ENCODE peak calls at places on chromosomes 4 and X, in six cellular contexts. Q is ovary; A is CD8-positive, alpha-beta T cell; S is Peyer's patch; Y is OCI-LY7; E is mesenchymal stem cell. D is an unnamed sample. For H3K4me1, the result is how much of the 10 kb centered on the place peaks cover.

GRCh38 chr4:24565054-24565453 is 19.3 kb downstream of the DHX15 start:
- DNase-seq in Q (no peak), A (no peak), S (no peak), Y (no peak), E (peak), D (no peak)

GRCh38 chrX:45775462-45775861 is 574.8 kb upstream of the DIPK2B start:
- DNase-seq in Q (no peak), A (no peak), S (no peak), Y (no peak), E (peak), D (peak)

GRCh38 chr4:185796176-185796575 is 15.8 kb downstream of the SORBS2 start:
- DNase-seq in Q (no peak), A (no peak), S (no peak), Y (no peak), E (no peak), D (peak)

GRCh38 chrX:155768036-155768769 is 112.9 kb upstream of the VAMP7 start:
- DNase-seq in Q (peak), A (no peak), S (no peak), Y (no peak), E (peak), D (peak)

GRCh38 chrX:44314259-44314734 is 29.2 kb downstream of the EFHC2 start:
- DNase-seq in Q (no peak), A (no peak), S (no peak), Y (no peak), E (peak), D (peak)

GRCh38 chrX:23840674-23841073 is 57.7 kb downstream of the SAT1 start:
- DNase-seq in Q (no peak), A (no peak), S (no peak), Y (no peak), E (no peak), D (no peak)

GRCh38 chrX:9317174-9317573 is 147.7 kb upstream of the TBL1X start:
- DNase-seq in Q (no peak), A (no peak), S (no peak), Y (no peak), E (no peak), D (no peak)

GRCh38 chr4:80393246-80393969 is 57.9 kb downstream of the CFAP299 start:
- DNase-seq in Q (no peak), A (no peak), S (no peak), Y (no peak), E (peak), D (peak)

GRCh38 chrX:81174286-81174685 is 27.4 kb downstream of the HMGN5 start:
- DNase-seq in Q (no peak), A (no peak), S (no peak), Y (peak), E (peak), D (peak)

GRCh38 chr4:141851246-141851891 is 215.0 kb downstream of the IL15 start:
- DNase-seq in Q (no peak), A (no peak), S (no peak), Y (no peak), E (no peak), D (peak)

GRCh38 chr4:10066704-10067651 is 45.7 kb upstream of the SLC2A9 start:
- DNase-seq in Q (no peak), A (peak), S (no peak), Y (no peak), E (no peak), D (no peak)

GRCh38 chr4:188403272-188403671 is 264.0 kb downstream of the TRIML1 start:
- DNase-seq in Q (no peak), A (no peak), S (no peak), Y (no peak), E (no peak), D (no peak)

GRCh38 chr4:6854098-6854744 is 55.4 kb upstream of the TBC1D14 start:
- DNase-seq in Q (no peak), A (no peak), S (no peak), Y (no peak), E (no peak), D (no peak)

GRCh38 chr4:54657194-54657555 is 582 bp upstream of the KIT start:
- DNase-seq in Q (peak), A (no peak), S (no peak), Y (no peak), E (no peak), D (no peak)

GRCh38 chr4:187218705-187219245 is 495.1 kb upstream of the FAT1 start:
- DNase-seq in Q (no peak), A (no peak), S (no peak), Y (no peak), E (no peak), D (peak)

GRCh38 chr4:9962611-9963314 is 58.5 kb downstream of the SLC2A9 start:
- DNase-seq in Q (no peak), A (no peak), S (no peak), Y (no peak), E (no peak), D (no peak)

GRCh38 chrX:136662104-136662503 is 14.1 kb downstream of the CD40LG start:
- DNase-seq in Q (no peak), A (no peak), S (peak), Y (no peak), E (peak), D (no peak)

GRCh38 chr4:176189891-176190795 is 5.2 kb downstream of the SPATA4 start:
- DNase-seq in Q (no peak), A (no peak), S (no peak), Y (no peak), E (peak), D (no peak)

GRCh38 chrX:111869639-111870034 is 6.3 kb upstream of the TRPC5OS start:
- DNase-seq in Q (no peak), A (no peak), S (no peak), Y (peak), E (peak), D (peak)

GRCh38 chr4:12697970-12698369 is 786.2 kb downstream of the RAB28 start:
- DNase-seq in Q (no peak), A (no peak), S (no peak), Y (no peak), E (no peak), D (no peak)

GRCh38 chr4:181958435-181958834 is 284.8 kb upstream of the TENM3 start:
- DNase-seq in Q (no peak), A (no peak), S (no peak), Y (no peak), E (no peak), D (peak)

GRCh38 chr4:165199286-165199685 is 8.1 kb upstream of the KLHL2 start:
- DNase-seq in Q (no peak), A (no peak), S (no peak), Y (no peak), E (no peak), D (peak)

GRCh38 chrX:96447161-96447560 is 237.5 kb upstream of the DIAPH2 start:
- DNase-seq in Q (no peak), A (no peak), S (no peak), Y (no peak), E (no peak), D (no peak)

GRCh38 chr4:63921561-63921960 is 487.7 kb downstream of the TECRL start:
- DNase-seq in Q (no peak), A (no peak), S (no peak), Y (no peak), E (no peak), D (no peak)

GRCh38 chr4:186068581-186069402 is at the start of gene TLR3:
- DNase-seq in Q (no peak), A (no peak), S (no peak), Y (peak), E (peak), D (peak)

GRCh38 chr4:19803406-19803805 is 448.3 kb upstream of the SLIT2 start:
- DNase-seq in Q (no peak), A (no peak), S (no peak), Y (no peak), E (no peak), D (no peak)

GRCh38 chr4:11261066-11261850 is 167.4 kb downstream of the HS3ST1 start:
- DNase-seq in Q (no peak), A (no peak), S (no peak), Y (no peak), E (no peak), D (no peak)

GRCh38 chr4:8318509-8318908 is 49.0 kb downstream of the HTRA3 start:
- DNase-seq in Q (peak), A (peak), S (peak), Y (no peak), E (no peak), D (no peak)

GRCh38 chr4:173334891-173335754 is 965 bp upstream of the HMGB2 start:
- DNase-seq in Q (peak), A (peak), S (peak), Y (peak), E (peak), D (peak)

GRCh38 chr4:102139932-102140331 is 205.3 kb downstream of the SLC39A8 start:
- DNase-seq in Q (no peak), A (no peak), S (no peak), Y (no peak), E (no peak), D (no peak)

GRCh38 chrX:31038585-31039326 is 33.1 kb downstream of the FTHL17 start:
- DNase-seq in Q (no peak), A (no peak), S (peak), Y (peak), E (peak), D (peak)

GRCh38 chr4:25367877-25368276 is 9.2 kb upstream of the ANAPC4 start:
- DNase-seq in Q (no peak), A (no peak), S (no peak), Y (no peak), E (no peak), D (no peak)

GRCh38 chr4:15234585-15235126 is 193.2 kb upstream of the C1QTNF7 start:
- DNase-seq in Q (no peak), A (no peak), S (no peak), Y (no peak), E (peak), D (peak)

GRCh38 chr4:139555073-139555704 is 830 bp downstream of the SETD7 start:
- DNase-seq in Q (peak), A (peak), S (peak), Y (peak), E (peak), D (peak)

GRCh38 chr4:180665994-180666818 is 1577.0 kb upstream of the TENM3 start:
- DNase-seq in Q (no peak), A (no peak), S (peak), Y (peak), E (peak), D (peak)

GRCh38 chrX:109952050-109952449 is 50.9 kb upstream of the TMEM164 start:
- DNase-seq in Q (no peak), A (no peak), S (no peak), Y (no peak), E (no peak), D (no peak)

GRCh38 chrX:20374866-20375530 is 108.3 kb upstream of the RPS6KA3 start:
- DNase-seq in Q (no peak), A (no peak), S (peak), Y (peak), E (peak), D (no peak)

GRCh38 chrX:76253432-76253831 is 80.6 kb downstream of the PBDC1 start:
- DNase-seq in Q (no peak), A (peak), S (peak), Y (peak), E (peak), D (peak)

GRCh38 chr4:110249687-110250387 is 51.4 kb upstream of the ELOVL6 start:
- DNase-seq in Q (no peak), A (no peak), S (no peak), Y (no peak), E (no peak), D (peak)

GRCh38 chr4:77001907-77002306 is 52.4 kb downstream of the SEPTIN11 start:
- DNase-seq in Q (no peak), A (no peak), S (no peak), Y (no peak), E (peak), D (peak)
- H3K4me1 ChIP-seq in Q (under half), A (under half), S (under half), Y (under half), E (under half), D (under half)

DNA sequence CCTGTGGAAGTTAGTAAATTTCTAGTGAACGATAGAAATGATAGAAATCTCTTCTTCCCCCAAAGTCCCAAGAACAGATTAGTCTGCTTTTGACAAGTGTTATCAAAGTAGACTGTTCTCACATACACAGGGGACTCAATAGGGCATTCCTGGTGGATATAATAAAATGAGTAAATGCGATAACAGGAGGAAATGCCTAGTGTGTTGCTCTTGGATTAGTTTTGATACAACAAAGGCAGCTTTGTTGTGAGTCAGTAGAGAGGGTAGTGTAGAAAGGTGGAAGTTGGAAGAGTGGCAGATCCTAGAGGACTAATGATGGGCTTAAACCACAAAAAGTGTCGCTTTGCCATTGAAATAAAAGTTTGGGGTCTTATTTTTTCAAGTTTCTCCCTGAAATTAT is 43.5 kb downstream of the CLCN3 start:
- DNase-seq in Q (no peak), A (no peak), S (no peak), Y (no peak), E (no peak), D (no peak)
- H3K4me1 ChIP-seq in Q (under half), A (under half), S (under half), Y (under half), E (under half), D (under half)

GRCh38 chr4:2237267-2237666 is 4.7 kb downstream of the HAUS3 start:
- DNase-seq in Q (no peak), A (no peak), S (no peak), Y (no peak), E (no peak), D (no peak)
- H3K4me1 ChIP-seq in Q (under half), A (under half), S (under half), Y (under half), E (under half), D (under half)

DNA sequence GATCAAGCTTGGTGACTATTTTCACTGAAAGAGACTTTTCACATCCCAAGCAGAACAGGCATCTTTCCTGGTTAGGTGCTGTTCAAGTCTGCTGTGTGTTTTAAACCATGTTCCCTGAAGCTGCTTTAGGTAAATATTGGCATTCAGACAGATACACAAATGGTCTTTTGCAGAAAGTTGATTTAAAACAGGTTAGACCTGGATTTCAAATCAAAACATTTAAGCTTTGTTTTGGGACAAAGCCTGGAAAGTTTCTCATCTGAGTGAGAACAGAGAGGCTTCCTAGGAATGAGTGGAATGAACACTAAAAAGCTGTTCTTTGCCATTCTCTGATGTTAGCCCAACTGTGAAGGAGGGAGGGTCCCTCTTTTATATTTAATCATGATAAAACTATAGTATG is 10.1 kb downstream of the ANXA3 start:
- DNase-seq in Q (no peak), A (no peak), S (no peak), Y (no peak), E (no peak), D (no peak)
- H3K4me1 ChIP-seq in Q (under half), A (under half), S (under half), Y (under half), E (under half), D (under half)

DNA sequence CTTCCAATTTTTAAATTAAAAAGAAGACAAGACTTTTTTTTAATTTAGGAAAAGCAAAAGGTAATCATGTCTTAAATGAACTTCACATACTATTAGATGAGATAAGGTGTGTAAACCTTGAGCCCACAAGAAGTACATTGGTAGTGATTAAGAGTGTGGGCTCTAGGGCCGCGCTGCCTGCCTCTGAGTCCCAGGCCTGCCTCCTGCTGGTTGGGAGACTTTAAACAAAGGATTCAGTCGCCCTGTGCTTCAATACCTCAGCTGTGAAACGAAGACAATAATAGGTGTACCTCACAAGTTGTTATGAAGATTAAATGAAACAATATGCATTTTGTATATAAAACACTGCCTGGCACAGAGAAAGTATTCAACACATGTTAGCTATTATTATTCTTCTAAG is 95.9 kb upstream of the MYOZ2 start:
- DNase-seq in Q (no peak), A (no peak), S (no peak), Y (peak), E (no peak), D (no peak)
- H3K4me1 ChIP-seq in Q (under half), A (under half), S (under half), Y (under half), E (under half), D (under half)

DNA sequence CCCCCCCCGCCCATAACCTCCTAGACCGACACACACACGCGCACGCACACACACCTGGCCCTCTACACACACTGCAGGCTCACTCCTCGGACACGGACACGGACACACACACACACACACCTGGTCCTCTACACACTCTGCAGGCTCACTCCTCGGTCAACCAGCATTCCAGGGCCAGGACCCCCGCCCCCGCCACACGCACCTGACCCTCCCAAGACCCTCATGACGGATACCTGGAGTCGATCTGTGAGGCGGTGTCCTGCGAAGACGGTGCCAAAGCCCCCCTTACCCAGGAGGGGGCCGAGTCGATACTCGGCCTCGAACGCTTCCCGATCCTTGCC is 551 bp downstream of the PIM2 start:
- DNase-seq in Q (no peak), A (no peak), S (no peak), Y (peak), E (no peak), D (no peak)
- H3K4me1 ChIP-seq in Q (under half), A (half or more), S (under half), Y (half or more), E (under half), D (under half)

GRCh38 chr4:88619973-88620372 is 27.7 kb downstream of the HERC3 start:
- DNase-seq in Q (no peak), A (no peak), S (no peak), Y (no peak), E (peak), D (no peak)

GRCh38 chr4:88616275-88616996 is 24.2 kb downstream of the HERC3 start:
- DNase-seq in Q (no peak), A (no peak), S (no peak), Y (no peak), E (peak), D (peak)

GRCh38 chr4:88618782-88619485 is 26.7 kb downstream of the HERC3 start:
- DNase-seq in Q (no peak), A (no peak), S (no peak), Y (no peak), E (no peak), D (no peak)

GRCh38 chr4:88623097-88623496 is 30.8 kb downstream of the HERC3 start:
- DNase-seq in Q (no peak), A (no peak), S (no peak), Y (no peak), E (peak), D (peak)

DNA sequence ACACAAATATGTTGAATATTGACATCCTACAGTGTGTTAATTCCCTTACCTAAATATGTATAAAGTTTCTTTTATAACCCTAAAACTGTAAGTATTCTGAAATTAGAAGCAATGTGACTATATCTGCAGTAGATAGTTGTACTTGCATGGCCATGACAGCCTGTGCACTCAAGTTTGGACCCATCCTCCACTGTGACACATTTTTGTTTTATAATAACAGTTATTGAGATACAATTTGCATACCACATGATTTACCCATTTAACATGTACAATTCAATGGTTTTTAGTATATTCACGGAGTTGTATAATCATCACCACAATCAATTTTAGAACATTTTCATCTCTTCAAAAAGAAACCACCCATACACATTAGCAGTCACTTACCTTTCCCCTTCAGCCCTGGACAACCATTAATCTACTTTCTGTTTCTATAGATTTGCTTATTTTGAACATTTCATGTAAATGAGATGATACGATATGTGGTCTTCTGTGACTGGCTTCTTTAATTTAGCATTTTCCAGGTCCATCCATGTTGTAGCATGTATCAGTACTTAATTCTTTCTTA is 29.6 kb downstream of the HERC3 start:
- DNase-seq in Q (no peak), A (no peak), S (no peak), Y (no peak), E (no peak), D (no peak)
- H3K4me1 ChIP-seq in Q (under half), A (under half), S (under half), Y (under half), E (under half), D (under half)

DNA sequence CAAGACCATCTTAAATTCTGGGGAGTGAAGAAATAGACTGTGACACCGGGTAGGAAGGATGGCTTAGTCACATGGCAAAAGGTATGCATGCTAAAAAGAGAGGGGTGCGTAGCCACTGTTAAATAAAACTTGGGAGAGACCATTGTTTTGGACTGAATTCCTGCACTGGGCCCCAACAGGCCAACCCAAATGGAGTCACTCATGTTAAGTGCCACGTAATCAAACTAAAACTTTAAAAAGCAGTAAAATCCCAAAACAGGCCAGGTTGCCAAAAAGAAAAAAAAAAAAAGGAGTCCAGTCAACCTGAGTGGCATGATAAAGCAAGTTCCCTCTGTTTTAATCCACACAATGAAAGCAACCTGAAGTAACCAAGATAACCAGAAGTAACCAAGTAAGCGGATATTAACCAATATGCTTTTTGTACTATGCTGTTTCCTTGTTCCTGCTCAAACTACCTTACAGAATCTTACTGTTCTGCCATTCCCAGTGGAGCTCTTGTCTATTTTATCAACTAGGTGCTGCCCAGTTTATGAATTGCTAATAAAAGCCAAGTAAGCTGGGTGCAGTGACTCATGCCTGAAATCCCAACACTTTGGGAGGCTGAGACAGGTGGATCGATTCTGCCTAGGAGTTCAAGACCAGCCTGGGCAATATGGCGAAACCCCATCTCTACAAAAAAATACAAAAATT is 124.6 kb upstream of the ENPP6 start:
- DNase-seq in Q (no peak), A (no peak), S (no peak), Y (no peak), E (no peak), D (no peak)
- H3K4me1 ChIP-seq in Q (under half), A (under half), S (under half), Y (half or more), E (under half), D (under half)

D was measured in fibroblast of lung.